ENCODE peak calls at places on chromosomes 12 and 14, in four cellular contexts. X is right atrium auricular region, P is thyroid gland, M is tibial artery. H is an unnamed sample.
A peak's percentile ranks its signal among the peaks of the same experiment; 100 is the strongest.

GRCh38 chr14:41873379-41874034 is 266.8 kb downstream of the LRFN5 start:
- DNase-seq in P (no peak), M (no peak), X (no peak), H (no peak)

GRCh38 chr14:77457115-77457521 is 283 bp downstream of the VIPAS39 start:
- DNase-seq in X (no peak), M (no peak), P (no peak), H (no peak)

GRCh38 chr12:128057586-128057985 is 209.4 kb upstream of the TMEM132C start:
- DNase-seq in X (no peak), P (no peak), M (no peak), H (no peak)

GRCh38 chr14:69610859-69611263 is 535 bp upstream of the SUSD6 start:
- DNase-seq in M (no peak), P (peak; percentile 52), X (no peak), H (no peak)

GRCh38 chr14:104948736-104949031 is 24.0 kb downstream of the PLD4 start:
- DNase-seq in P (no peak), X (no peak), M (peak; percentile 39), H (no peak)

GRCh38 chr12:27462851-27463250 is 16.3 kb downstream of the SMCO2 start:
- DNase-seq in X (no peak), P (no peak), M (no peak), H (no peak)

GRCh38 chr12:77591959-77592358 is 238.7 kb upstream of the NAV3 start:
- DNase-seq in X (no peak), M (no peak), P (no peak), H (peak; percentile 16)

GRCh38 chr14:23816371-23816770 is 137.2 kb upstream of the DHRS4 start:
- DNase-seq in X (no peak), M (no peak), P (no peak), H (peak; percentile 41)

GRCh38 chr14:70934084-70934483 is 26.8 kb downstream of the PCNX1 start:
- DNase-seq in X (no peak), M (no peak), P (no peak), H (no peak)

GRCh38 chr12:123983822-123984485 is 10.9 kb downstream of the ZNF664 start:
- DNase-seq in M (no peak), P (peak; percentile 60), X (no peak), H (peak; percentile 47)

GRCh38 chr12:73421832-73422231 is 1115.8 kb upstream of the ATXN7L3B start:
- DNase-seq in X (no peak), M (no peak), P (no peak), H (no peak)

GRCh38 chr14:22482085-22482694 is 106.8 kb downstream of the DAD1 start:
- DNase-seq in P (no peak), M (no peak), X (no peak), H (no peak)

GRCh38 chr14:90644882-90645281 is 171.3 kb downstream of the TTC7B start:
- DNase-seq in X (peak; percentile 68), M (no peak), P (no peak), H (no peak)

GRCh38 chr14:102930753-102931579 is 8.5 kb downstream of the AMN start:
- DNase-seq in M (no peak), X (no peak), P (peak; percentile 30), H (peak; percentile 59)

GRCh38 chr14:59107819-59108218 is 80.6 kb upstream of the DAAM1 start:
- DNase-seq in M (no peak), P (no peak), X (no peak), H (peak; percentile 56)

GRCh38 chr12:8157484-8158198 is 826 bp downstream of the ZNF705A start:
- DNase-seq in M (no peak), P (no peak), X (no peak), H (no peak)

GRCh38 chr12:106213721-106214121 is 34.1 kb downstream of the CKAP4 start:
- DNase-seq in M (no peak), P (no peak), X (no peak), H (no peak)

GRCh38 chr14:98070521-98070920 is 1201.5 kb downstream of the BCL11B start:
- DNase-seq in X (no peak), M (no peak), P (peak; percentile 11), H (no peak)

GRCh38 chr12:114447274-114447716 is 41.4 kb upstream of the TBX5 start:
- DNase-seq in P (peak; percentile 65), X (no peak), M (no peak), H (no peak)

GRCh38 chr12:97595423-97595822 is 132.8 kb downstream of the RMST start:
- DNase-seq in P (no peak), M (no peak), X (no peak), H (no peak)

GRCh38 chr12:71220295-71220694 is 62.5 kb upstream of the TSPAN8 start:
- DNase-seq in M (no peak), P (no peak), X (no peak), H (no peak)

GRCh38 chr14:76938092-76938500 is 90.4 kb downstream of the IRF2BPL start:
- DNase-seq in P (no peak), M (no peak), X (no peak), H (no peak)

GRCh38 chr12:119456824-119457223 is 122.3 kb downstream of the CCDC60 start:
- DNase-seq in M (no peak), X (no peak), P (no peak), H (no peak)

GRCh38 chr12:114812858-114813761 is 129.1 kb upstream of the TBX3 start:
- DNase-seq in X (no peak), P (peak; percentile 60), M (peak; percentile 6), H (no peak)

GRCh38 chr12:47307680-47308399 is 228.1 kb upstream of the AMIGO2 start:
- DNase-seq in P (peak; percentile 53), X (no peak), M (peak; percentile 70), H (peak; percentile 36)

GRCh38 chr12:6367065-6367968 is 8.0 kb downstream of the SCNN1A start:
- DNase-seq in P (no peak), M (no peak), X (no peak), H (peak; percentile 41)

GRCh38 chr12:27807063-27807703 is 27.1 kb upstream of the MANSC4 start:
- DNase-seq in X (no peak), P (no peak), M (no peak), H (no peak)

GRCh38 chr14:68704736-68705720 is 87.8 kb downstream of the ZFP36L1 start:
- DNase-seq in P (no peak), X (no peak), M (peak; percentile 32), H (no peak)

GRCh38 chr12:72030272-72030671 is 91.6 kb downstream of the TPH2 start:
- DNase-seq in X (no peak), M (no peak), P (no peak), H (no peak)

GRCh38 chr12:33514893-33515292 is 75.3 kb upstream of the SYT10 start:
- DNase-seq in P (no peak), M (no peak), X (no peak), H (no peak)

GRCh38 chr12:92237262-92237661 is 91.6 kb upstream of the BTG1 start:
- DNase-seq in M (no peak), P (no peak), X (no peak), H (no peak)

GRCh38 chr12:94180558-94181296 is 32.4 kb downstream of the PLXNC1 start:
- DNase-seq in X (no peak), M (no peak), P (no peak), H (no peak)

GRCh38 chr14:96134508-96134907 is 70.1 kb upstream of the BDKRB2 start:
- DNase-seq in P (no peak), X (no peak), M (no peak), H (no peak)

GRCh38 chr14:68856572-68856971 is 63.7 kb upstream of the ZFP36L1 start:
- DNase-seq in M (no peak), P (no peak), X (peak; percentile 11), H (no peak)

GRCh38 chr12:123024819-123025391 is 44.4 kb downstream of the ARL6IP4 start:
- DNase-seq in M (no peak), X (no peak), P (no peak), H (no peak)

GRCh38 chr14:80965041-80965440 is 9.6 kb downstream of the TSHR start:
- DNase-seq in M (no peak), X (no peak), P (peak; percentile 60), H (no peak)

GRCh38 chr14:35858521-35859209 is 32.5 kb downstream of the BRMS1L start:
- DNase-seq in M (no peak), X (no peak), P (no peak), H (no peak)

GRCh38 chr14:21414137-21414631 is 30.4 kb upstream of the SUPT16H start:
- DNase-seq in M (no peak), X (no peak), P (no peak), H (no peak)

GRCh38 chr12:74264692-74265091 is 272.9 kb upstream of the ATXN7L3B start:
- DNase-seq in P (no peak), M (no peak), X (no peak), H (no peak)

GRCh38 chr14:23433457-23433856 is 2.0 kb downstream of the MYH7 start:
- DNase-seq in X (no peak), P (no peak), M (peak; percentile 33), H (no peak)

DNA sequence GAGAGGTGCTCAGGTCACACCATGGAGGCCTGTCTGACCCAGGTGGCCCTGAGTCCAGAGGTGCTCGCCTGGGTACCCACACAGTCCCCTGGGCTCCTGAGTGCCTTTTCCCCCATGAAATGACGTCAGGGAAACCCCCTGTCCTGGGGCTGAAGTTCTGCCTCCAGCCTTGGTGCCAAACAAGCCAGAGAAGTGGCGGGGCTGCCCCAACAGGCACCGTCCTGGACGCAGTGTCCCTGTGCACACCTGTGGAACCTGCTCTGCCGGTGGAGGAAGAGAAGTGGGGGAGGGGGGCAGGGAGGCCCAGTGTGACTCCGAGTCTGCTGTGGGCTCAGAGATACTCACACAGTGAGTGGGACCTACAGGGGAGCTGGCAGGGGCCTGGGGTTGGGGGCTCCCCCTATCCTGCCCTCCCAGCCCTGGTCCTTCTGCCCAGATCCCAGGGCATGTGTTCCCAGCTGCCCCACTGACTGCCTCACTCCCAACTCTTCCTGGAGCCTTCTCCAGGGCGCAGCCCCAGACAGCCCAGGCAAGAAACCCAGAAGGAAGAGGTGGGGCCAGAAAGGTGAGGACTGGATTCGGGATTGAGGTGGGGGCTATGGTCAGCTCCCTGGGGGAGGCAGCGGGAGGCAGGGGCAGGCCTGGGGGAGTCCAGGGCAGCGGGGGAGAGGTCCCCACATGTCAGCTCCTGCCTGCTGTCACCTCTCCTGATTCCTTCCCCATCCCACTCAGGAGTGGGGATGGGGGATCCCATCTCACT is 24.8 kb downstream of the CCDC85C start:
- DNase-seq in P (peak; percentile 95), M (no peak), X (no peak), H (peak; percentile 86)
- H3K4me1 ChIP-seq in P (peaks cover 70% of the 10 kb centered on the region), M (peaks cover 28% of the 10 kb centered on the region), X (peaks cover 71% of the 10 kb centered on the region), H (peaks cover 43% of the 10 kb centered on the region)

GRCh38 chr14:99548871-99549270 is 55.1 kb downstream of the CCDC85C start:
- DNase-seq in P (no peak), M (no peak), X (no peak), H (no peak)
- H3K4me1 ChIP-seq in P (peaks cover 41% of the 10 kb centered on the region), M (no peaks in the 10 kb centered on the region), X (peaks cover 49% of the 10 kb centered on the region), H (no peaks in the 10 kb centered on the region)

GRCh38 chr14:61571931-61572330 is 123.4 kb upstream of the HIF1A start:
- DNase-seq in M (no peak), X (peak; percentile 36), P (no peak), H (no peak)
- H3K4me1 ChIP-seq in M (peaks cover 57% of the 10 kb centered on the region), X (peaks cover 44% of the 10 kb centered on the region), P (peaks cover 57% of the 10 kb centered on the region), H (peaks cover 11% of the 10 kb centered on the region)

GRCh38 chr14:89205137-89205740 is 211.8 kb downstream of the FOXN3 start:
- DNase-seq in M (no peak), X (no peak), P (no peak), H (no peak)

GRCh38 chr14:89202413-89202812 is 214.6 kb downstream of the FOXN3 start:
- DNase-seq in X (no peak), M (no peak), P (no peak), H (no peak)

GRCh38 chr14:89207925-89208328 is 209.1 kb downstream of the FOXN3 start:
- DNase-seq in M (no peak), X (no peak), P (no peak), H (no peak)

GRCh38 chr14:89201645-89202044 is 215.4 kb downstream of the FOXN3 start:
- DNase-seq in P (no peak), X (no peak), M (no peak), H (no peak)

GRCh38 chr14:89206426-89206825 is 210.6 kb downstream of the FOXN3 start:
- DNase-seq in P (no peak), M (no peak), X (no peak), H (no peak)
- H3K4me1 ChIP-seq in P (peaks cover 10% of the 10 kb centered on the region), M (peaks cover 37% of the 10 kb centered on the region), X (peaks cover 13% of the 10 kb centered on the region), H (no peaks in the 10 kb centered on the region)